ENCODE peak calls at places on chromosomes 6 and 20, in five cellular contexts. H is BJ, G is hippocampal formation, J is keratinocyte, W is putamen. P is an unnamed sample.

GRCh38 chr20:63876489-63877036 is 11.5 kb downstream of the TPD52L2 start:
- DNase-seq in H (no peak), G (no peak), J (no peak), W (no peak), P (no peak)

GRCh38 chr20:46872315-46873211 is 22.1 kb upstream of the EYA2 start:
- DNase-seq in H (no peak), G (no peak), J (no peak), W (peak), P (no peak)

GRCh38 chr6:149235130-149235561 is 82.4 kb upstream of the TAB2 start:
- DNase-seq in H (no peak), G (no peak), J (no peak), W (no peak), P (no peak)

GRCh38 chr20:23340524-23340923 is 10.1 kb upstream of the NXT1 start:
- DNase-seq in H (no peak), G (peak), J (no peak), W (peak), P (no peak)

GRCh38 chr6:90186637-90187361 is 109.8 kb downstream of the BACH2 start:
- DNase-seq in H (no peak), G (no peak), J (no peak), W (no peak), P (no peak)

GRCh38 chr6:161128680-161129196 is 137.2 kb downstream of the MAP3K4 start:
- DNase-seq in H (no peak), G (no peak), J (no peak), W (no peak), P (no peak)

GRCh38 chr20:50339196-50339901 is 148.7 kb downstream of the CEBPB start:
- DNase-seq in H (peak), G (no peak), J (no peak), W (no peak), P (no peak)

GRCh38 chr20:16801919-16802651 is 53.9 kb downstream of the OTOR start:
- DNase-seq in H (no peak), G (peak), J (peak), W (peak), P (peak)

GRCh38 chr20:25644814-25645213 is 21.0 kb upstream of the NANP start:
- DNase-seq in H (no peak), G (no peak), J (no peak), W (no peak), P (no peak)

GRCh38 chr20:23135449-23136447 is 49.6 kb upstream of the CD93 start:
- DNase-seq in H (no peak), G (no peak), J (no peak), W (no peak), P (no peak)

GRCh38 chr6:123589317-123589716 is 47.4 kb downstream of the TRDN start:
- DNase-seq in H (no peak), G (no peak), J (no peak), W (no peak), P (no peak)

GRCh38 chr6:156776470-156776840 is 723 bp upstream of the ARID1B start:
- DNase-seq in H (no peak), G (no peak), J (no peak), W (no peak), P (no peak)

GRCh38 chr6:83708970-83709747 is at the start of gene SNAP91:
- DNase-seq in H (no peak), G (peak), J (no peak), W (peak), P (peak)

GRCh38 chr6:85058806-85059205 is 294.4 kb upstream of the TBX18 start:
- DNase-seq in H (no peak), G (no peak), J (no peak), W (no peak), P (no peak)

GRCh38 chr6:25179051-25179778 is 100.0 kb upstream of the CARMIL1 start:
- DNase-seq in H (peak), G (no peak), J (no peak), W (no peak), P (no peak)